ENCODE peak calls at places on chromosomes 7 and 10, in six cellular contexts. B is AML-193, G is AG10803, R is Right ventricle myocardium inferior, S is progenitor cell of endocrine pancreas, M is fibroblast of the aortic adventitia. J is an unnamed sample.

GRCh38 chr7:22576941-22577927 is 77.2 kb upstream of the STEAP1B start:
- DNase-seq in B (peak), G (peak), R (no peak), S (no peak), M (peak), J (no peak)

GRCh38 chr7:139358541-139359365 is 941 bp upstream of the LUC7L2 start:
- DNase-seq in B (peak), G (peak), R (no peak), S (no peak), M (peak), J (peak)

GRCh38 chr7:67843001-67843400 is 846.4 kb downstream of the TYW1 start:
- DNase-seq in B (no peak), G (no peak), R (no peak), S (no peak), M (no peak), J (no peak)

GRCh38 chr10:86341361-86341811 is 25.2 kb downstream of the GRID1 start:
- DNase-seq in B (peak), G (peak), R (no peak), S (no peak), M (no peak), J (no peak)

GRCh38 chr7:65746398-65746669 is 126.5 kb upstream of the VKORC1L1 start:
- DNase-seq in B (no peak), G (peak), R (no peak), S (no peak), M (peak), J (no peak)

GRCh38 chr10:112815238-112816032 is 134.6 kb upstream of the TCF7L2 start:
- DNase-seq in B (peak), G (peak), R (no peak), S (no peak), M (peak), J (no peak)

GRCh38 chr7:101058355-101058754 is 26.9 kb upstream of the TRIM56 start:
- DNase-seq in B (peak), G (peak), R (peak), S (peak), M (peak), J (peak)

GRCh38 chr7:110568388-110568787 is 522.5 kb upstream of the LRRN3 start:
- DNase-seq in B (no peak), G (no peak), R (no peak), S (no peak), M (no peak), J (no peak)

GRCh38 chr10:37680243-37680683 is 177.1 kb downstream of the ZNF248 start:
- DNase-seq in B (no peak), G (no peak), R (no peak), S (no peak), M (no peak), J (no peak)

GRCh38 chr7:36651404-36651803 is 72.9 kb downstream of the AOAH start:
- DNase-seq in B (no peak), G (peak), R (no peak), S (no peak), M (peak), J (no peak)

GRCh38 chr10:82206831-82207230 is 331.8 kb downstream of the NRG3 start:
- DNase-seq in B (no peak), G (no peak), R (no peak), S (no peak), M (peak), J (no peak)

GRCh38 chr10:20897146-20897834 is at the start of gene NEBL:
- DNase-seq in B (no peak), G (no peak), R (no peak), S (no peak), M (no peak), J (no peak)

GRCh38 chr10:42482411-42482810 is 156.0 kb downstream of the ZNF33B start:
- DNase-seq in B (no peak), G (peak), R (no peak), S (no peak), M (no peak), J (no peak)

GRCh38 chr10:104734408-104734807 is 93.3 kb downstream of the SORCS3 start:
- DNase-seq in B (no peak), G (no peak), R (no peak), S (no peak), M (no peak), J (no peak)

GRCh38 chr7:44305564-44306507 is 19.6 kb downstream of the CAMK2B start:
- DNase-seq in B (no peak), G (no peak), R (no peak), S (no peak), M (no peak), J (no peak)

GRCh38 chr10:93566435-93567276 is at the start of gene FFAR4:
- DNase-seq in B (no peak), G (no peak), R (peak), S (no peak), M (no peak), J (no peak)

GRCh38 chr7:149444260-149444659 is 16.6 kb downstream of the ZNF777 start:
- DNase-seq in B (no peak), G (no peak), R (no peak), S (no peak), M (no peak), J (no peak)

GRCh38 chr7:33471636-33472242 is 342.4 kb downstream of the BBS9 start:
- DNase-seq in B (no peak), G (peak), R (no peak), S (no peak), M (no peak), J (no peak)

GRCh38 chr7:148834605-148835004 is 49.5 kb downstream of the EZH2 start:
- DNase-seq in B (no peak), G (no peak), R (no peak), S (no peak), M (no peak), J (no peak)

GRCh38 chr10:98163941-98164340 is 29.5 kb downstream of the R3HCC1L start:
- DNase-seq in B (no peak), G (no peak), R (no peak), S (no peak), M (no peak), J (no peak)

GRCh38 chr10:73641272-73642060 is at the start of gene MYOZ1:
- DNase-seq in B (no peak), G (peak), R (no peak), S (no peak), M (no peak), J (no peak)

GRCh38 chr7:55508301-55509011 is 63.8 kb downstream of the VOPP1 start:
- DNase-seq in B (no peak), G (no peak), R (no peak), S (no peak), M (no peak), J (no peak)

GRCh38 chr7:96212474-96212873 is 109.4 kb downstream of the SLC25A13 start:
- DNase-seq in B (no peak), G (no peak), R (no peak), S (no peak), M (no peak), J (no peak)

GRCh38 chr10:5951721-5952407 is 25.5 kb downstream of the IL15RA start:
- DNase-seq in B (no peak), G (no peak), R (no peak), S (no peak), M (no peak), J (no peak)

GRCh38 chr10:112593023-112593422 is 146.0 kb downstream of the VTI1A start:
- DNase-seq in B (no peak), G (no peak), R (no peak), S (no peak), M (no peak), J (no peak)

GRCh38 chr10:51139176-51139575 is 64.9 kb downstream of the PRKG1 start:
- DNase-seq in B (no peak), G (no peak), R (no peak), S (no peak), M (no peak), J (no peak)

GRCh38 chr10:78371118-78371517 is 337.5 kb downstream of the RPS24 start:
- DNase-seq in B (no peak), G (no peak), R (no peak), S (no peak), M (peak), J (no peak)

GRCh38 chr10:14875941-14876340 is 2.7 kb upstream of the SUV39H2 start:
- DNase-seq in B (no peak), G (no peak), R (no peak), S (no peak), M (no peak), J (no peak)

GRCh38 chr10:930415-931325 is 835 bp downstream of the LARP4B start:
- DNase-seq in B (peak), G (peak), R (peak), S (peak), M (peak), J (no peak)

GRCh38 chr10:782751-783648 is 93.5 kb upstream of the DIP2C start:
- DNase-seq in B (no peak), G (no peak), R (no peak), S (no peak), M (no peak), J (no peak)

GRCh38 chr10:73263948-73264347 is 11.5 kb upstream of the MRPS16 start:
- DNase-seq in B (peak), G (peak), R (no peak), S (no peak), M (peak), J (no peak)

GRCh38 chr10:3786295-3786981 is 1.4 kb upstream of the KLF6 start:
- DNase-seq in B (no peak), G (peak), R (no peak), S (no peak), M (no peak), J (no peak)

J was measured in activated CD4-positive, alpha-beta T cell treated with anti-CD3 and anti-CD28 coated beads, Interleukin-2, amount 50 U/mL, for 24 hours.